ENCODE peak calls at places on chromosome 22, in ten cellular contexts. D, S, T, I, Y, R, F, W, B and P are unnamed samples.

GRCh38 chr22:19779685-19780268 is 19.2 kb downstream of the TBX1 start:
- DNase-seq in D (no peak), S (no peak), T (no peak), I (no peak), Y (no peak), R (no peak), F (no peak), W (no peak), B (no peak), P (no peak)

GRCh38 chr22:49514656-49515055 is 313.0 kb downstream of the BRD1 start:
- DNase-seq in D (no peak), S (no peak), T (no peak), I (no peak), Y (no peak), R (no peak), F (no peak), W (no peak), B (no peak), P (no peak)

GRCh38 chr22:18065256-18065655 is 12.5 kb upstream of the PEX26 start:
- DNase-seq in D (no peak), S (no peak), T (no peak), I (no peak), Y (no peak), R (no peak), F (no peak), W (no peak), B (no peak), P (no peak)

GRCh38 chr22:20522828-20523117 is 15.4 kb downstream of the MED15 start:
- DNase-seq in D (no peak), S (no peak), T (no peak), I (no peak), Y (no peak), R (no peak), F (no peak), W (no peak), B (no peak), P (no peak)

GRCh38 chr22:50529416-50530279 is at the start of gene TYMP:
- DNase-seq in D (peak), S (peak), T (no peak), I (no peak), Y (no peak), R (no peak), F (no peak), W (peak), B (peak), P (peak)

GRCh38 chr22:36149464-36149863 is 11.1 kb downstream of the APOL3 start:
- DNase-seq in D (no peak), S (no peak), T (no peak), I (no peak), Y (no peak), R (peak), F (peak), W (no peak), B (no peak), P (no peak)

GRCh38 chr22:39703890-39704658 is 133.5 kb downstream of the CACNA1I start:
- DNase-seq in D (no peak), S (no peak), T (no peak), I (no peak), Y (no peak), R (no peak), F (peak), W (no peak), B (no peak), P (no peak)

GRCh38 chr22:41481925-41482318 is 13.0 kb downstream of the ACO2 start:
- DNase-seq in D (no peak), S (no peak), T (no peak), I (no peak), Y (no peak), R (no peak), F (no peak), W (no peak), B (peak), P (no peak)

GRCh38 chr22:49692499-49693225 is 135.0 kb downstream of the BRD1 start:
- DNase-seq in D (no peak), S (no peak), T (no peak), I (no peak), Y (no peak), R (no peak), F (no peak), W (no peak), B (no peak), P (no peak)

GRCh38 chr22:50121202-50121740 is 31.5 kb downstream of the MOV10L1 start:
- DNase-seq in D (no peak), S (no peak), T (no peak), I (no peak), Y (no peak), R (no peak), F (no peak), W (no peak), B (no peak), P (no peak)

GRCh38 chr22:23397618-23398567 is 182.2 kb downstream of the IGLL1 start:
- DNase-seq in D (no peak), S (no peak), T (no peak), I (no peak), Y (no peak), R (no peak), F (no peak), W (no peak), B (peak), P (no peak)

GRCh38 chr22:33163815-33164214 is 105.6 kb upstream of the SYN3 start:
- DNase-seq in D (no peak), S (no peak), T (no peak), I (no peak), Y (no peak), R (no peak), F (no peak), W (no peak), B (no peak), P (no peak)

GRCh38 chr22:37930270-37930951 is 23.0 kb downstream of the C22orf23 start:
- DNase-seq in D (no peak), S (no peak), T (peak), I (no peak), Y (no peak), R (peak), F (peak), W (peak), B (no peak), P (no peak)

GRCh38 chr22:38462960-38463784 is 4.7 kb upstream of the KDELR3 start:
- DNase-seq in D (no peak), S (no peak), T (peak), I (no peak), Y (peak), R (no peak), F (no peak), W (no peak), B (peak), P (no peak)

GRCh38 chr22:49793296-49793695 is 34.4 kb downstream of the BRD1 start:
- DNase-seq in D (no peak), S (no peak), T (no peak), I (no peak), Y (no peak), R (no peak), F (no peak), W (no peak), B (no peak), P (no peak)

GRCh38 chr22:23058063-23058462 is 12.3 kb upstream of the GNAZ start:
- DNase-seq in D (no peak), S (no peak), T (no peak), I (no peak), Y (no peak), R (no peak), F (no peak), W (no peak), B (no peak), P (peak)

GRCh38 chr22:44392446-44392921 is 79.7 kb upstream of the SHISAL1 start:
- DNase-seq in D (no peak), S (no peak), T (no peak), I (no peak), Y (peak), R (no peak), F (no peak), W (no peak), B (peak), P (peak)

GRCh38 chr22:46004105-46004866 is 27.3 kb upstream of the WNT7B start:
- DNase-seq in D (no peak), S (no peak), T (no peak), I (no peak), Y (peak), R (no peak), F (no peak), W (peak), B (peak), P (no peak)

GRCh38 chr22:46525681-46526483 is 11.5 kb downstream of the CELSR1 start:
- DNase-seq in D (no peak), S (no peak), T (no peak), I (no peak), Y (no peak), R (no peak), F (no peak), W (no peak), B (no peak), P (no peak)

GRCh38 chr22:29768052-29768680 is 997 bp downstream of the UQCR10 start:
- DNase-seq in D (no peak), S (no peak), T (no peak), I (no peak), Y (no peak), R (no peak), F (no peak), W (no peak), B (no peak), P (no peak)

GRCh38 chr22:44411226-44412135 is 86.6 kb downstream of the RTL6 start:
- DNase-seq in D (no peak), S (no peak), T (no peak), I (no peak), Y (peak), R (no peak), F (peak), W (no peak), B (peak), P (no peak)

GRCh38 chr22:31637375-31637937 is 24.6 kb downstream of the PISD start:
- DNase-seq in D (no peak), S (no peak), T (no peak), I (no peak), Y (no peak), R (no peak), F (no peak), W (no peak), B (no peak), P (no peak)

GRCh38 chr22:39664485-39665200 is 94.1 kb downstream of the CACNA1I start:
- DNase-seq in D (no peak), S (no peak), T (no peak), I (no peak), Y (no peak), R (no peak), F (no peak), W (peak), B (no peak), P (no peak)